ENCODE peak calls at places on chromosomes 1 and 21, in eight cellular contexts. M is CD8-positive, alpha-beta T cell; Z is HFF-Myc; K is BJ; J is D721Med; P is left ventricle myocardium inferior; V is GM12864; F is fibroblast of the aortic adventitia. L is an unnamed sample.

GRCh38 chr1:200530551-200531261 is 89.8 kb downstream of the KIF14 start:
- DNase-seq in P (no peak), V (no peak), M (peak), F (no peak), J (no peak), K (no peak), Z (no peak), L (no peak)

GRCh38 chr1:205273551-205273982 is 45.8 kb downstream of the TMCC2 start:
- DNase-seq in V (peak), J (peak), P (peak), Z (no peak), K (no peak), F (peak), M (peak), L (peak)

GRCh38 chr1:103074224-103074623 is 34.1 kb downstream of the COL11A1 start:
- DNase-seq in M (no peak), K (no peak), J (no peak), F (no peak), Z (no peak), V (no peak), P (no peak), L (no peak)

GRCh38 chr1:176384841-176385240 is 78.1 kb upstream of the PAPPA2 start:
- DNase-seq in M (no peak), F (no peak), Z (no peak), V (no peak), K (no peak), P (no peak), J (no peak), L (no peak)

GRCh38 chr1:38546630-38547029 is 312.9 kb downstream of the RRAGC start:
- DNase-seq in K (no peak), Z (no peak), M (no peak), V (no peak), P (no peak), F (no peak), J (no peak), L (no peak)

GRCh38 chr1:91799159-91799558 is 86.8 kb downstream of the TGFBR3 start:
- DNase-seq in K (no peak), M (no peak), P (peak), F (no peak), J (no peak), Z (no peak), V (no peak), L (no peak)

GRCh38 chr1:94247146-94248094 is 10.0 kb upstream of the ARHGAP29 start:
- DNase-seq in V (no peak), P (peak), K (no peak), J (peak), Z (no peak), F (peak), M (no peak), L (peak)

GRCh38 chr21:42193131-42193671 is 25.7 kb upstream of the ABCG1 start:
- DNase-seq in V (no peak), K (no peak), J (no peak), M (peak), Z (no peak), F (no peak), P (no peak), L (no peak)

GRCh38 chr1:48236716-48237470 is 14.4 kb downstream of the SLC5A9 start:
- DNase-seq in Z (peak), J (no peak), M (no peak), P (no peak), K (no peak), V (peak), F (peak), L (peak)

GRCh38 chr1:225885336-225885735 is 3.2 kb upstream of the TMEM63A start:
- DNase-seq in F (no peak), V (no peak), M (no peak), Z (no peak), P (no peak), K (no peak), J (no peak), L (no peak)

GRCh38 chr1:222288056-222288455 is 259.8 kb downstream of the HHIPL2 start:
- DNase-seq in F (peak), K (peak), J (no peak), V (no peak), P (no peak), Z (peak), M (no peak), L (no peak)

GRCh38 chr1:218898921-218899320 is 274.8 kb upstream of the LYPLAL1 start:
- DNase-seq in Z (no peak), K (no peak), F (no peak), J (no peak), P (no peak), V (no peak), M (no peak), L (no peak)

GRCh38 chr1:168089979-168090337 is 46.8 kb downstream of the GPR161 start:
- DNase-seq in J (no peak), M (no peak), V (no peak), F (no peak), P (no peak), Z (no peak), K (no peak), L (peak)

GRCh38 chr1:6440198-6441126 is 15.9 kb downstream of the ESPN start:
- DNase-seq in F (no peak), Z (no peak), K (no peak), M (peak), P (no peak), V (no peak), J (peak), L (peak)

GRCh38 chr1:173867141-173867752 is 542 bp downstream of the GAS5 start:
- DNase-seq in K (no peak), V (no peak), Z (no peak), M (no peak), J (no peak), F (no peak), P (no peak), L (no peak)

GRCh38 chr1:186682721-186683120 is 2.5 kb upstream of the PTGS2 start:
- DNase-seq in V (no peak), Z (no peak), K (peak), F (peak), P (no peak), J (no peak), M (no peak), L (no peak)
- TF ChIP-seq CTCF in V (no peak), Z (peak), K (peak), F (peak), P (peak), J (peak), M (no peak), L (peak)

GRCh38 chr1:109719337-109719837 is 7.3 kb downstream of the GSTM5 start:
- DNase-seq in K (peak), V (peak), J (no peak), Z (no peak), F (peak), P (no peak), M (no peak), L (no peak)

GRCh38 chr1:109717729-109718128 is 5.7 kb downstream of the GSTM5 start:
- DNase-seq in J (no peak), K (no peak), F (no peak), P (no peak), M (no peak), Z (no peak), V (no peak), L (no peak)

GRCh38 chr1:109716570-109717090 is 4.6 kb downstream of the GSTM5 start:
- DNase-seq in K (no peak), V (no peak), F (peak), M (no peak), J (no peak), Z (no peak), P (no peak), L (no peak)

GRCh38 chr1:109716121-109716520 is 4.1 kb downstream of the GSTM5 start:
- DNase-seq in M (no peak), K (no peak), J (no peak), F (no peak), P (no peak), Z (no peak), V (no peak), L (no peak)

DNA sequence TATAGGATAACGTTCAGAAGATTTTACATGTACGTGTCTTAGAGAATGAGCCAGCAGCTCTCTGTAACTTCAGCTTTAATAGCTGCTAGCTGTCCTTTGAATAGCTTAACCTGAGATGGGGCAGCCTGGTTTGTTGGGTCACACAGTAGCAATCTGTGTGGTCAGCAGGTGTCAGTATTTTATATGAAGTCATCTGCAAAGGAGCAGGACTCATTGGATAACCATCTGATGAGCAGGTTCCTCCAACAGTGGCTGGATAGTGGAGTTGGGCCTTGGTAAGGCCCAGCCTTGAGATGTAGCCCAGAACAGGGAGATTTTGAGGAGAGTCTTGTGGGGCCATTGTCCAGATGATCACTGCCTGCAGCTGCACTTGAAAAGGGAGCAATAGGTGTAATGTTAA is 6.4 kb downstream of the GSTM5 start:
- DNase-seq in Z (no peak), V (no peak), K (no peak), J (no peak), M (no peak), F (no peak), P (no peak), L (no peak)
- TF ChIP-seq CTCF in Z (no peak), V (no peak), K (no peak), J (no peak), M (no peak), F (no peak), P (peak), L (no peak)

GRCh38 chr1:44811234-44811633 is 2.9 kb downstream of the BTBD19 start:
- DNase-seq in P (peak), V (no peak), K (no peak), M (no peak), J (no peak), F (no peak), Z (no peak), L (no peak)
- TF ChIP-seq CTCF in P (no peak), V (no peak), K (no peak), M (no peak), J (no peak), F (peak), Z (no peak), L (no peak)

DNA sequence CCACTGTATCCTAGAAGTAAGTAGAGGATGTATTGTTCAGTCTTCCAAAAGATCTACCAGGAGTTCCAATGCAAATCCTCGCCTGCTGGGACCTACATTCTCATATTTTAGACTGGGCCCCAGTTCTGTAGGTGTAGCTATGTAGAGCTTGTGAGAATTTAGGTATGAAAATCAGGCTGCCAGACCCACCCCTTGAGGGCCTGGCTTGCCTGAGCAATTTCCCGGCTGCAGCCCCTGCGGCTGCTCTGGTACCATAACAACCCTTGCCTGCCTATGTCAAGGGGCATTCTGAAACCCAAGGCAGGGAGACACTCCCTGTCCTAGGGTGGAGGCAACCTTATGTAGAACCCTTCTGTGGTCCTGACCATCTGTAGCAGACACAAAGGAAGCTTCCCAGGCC is 28.5 kb downstream of the VTCN1 start:
- DNase-seq in P (no peak), K (no peak), Z (no peak), F (no peak), M (no peak), J (no peak), V (no peak), L (no peak)
- TF ChIP-seq CTCF in P (no peak), K (no peak), Z (no peak), F (no peak), M (no peak), J (no peak), V (no peak), L (no peak)

GRCh38 chr1:161367684-161368398 is at the start of gene CFAP126:
- DNase-seq in F (peak), V (no peak), Z (peak), M (peak), J (peak), K (no peak), P (peak), L (peak)
- TF ChIP-seq CTCF in F (peak), V (no peak), Z (no peak), M (no peak), J (peak), K (no peak), P (peak), L (peak)